ENCODE peak calls at places on chromosomes 11 and 22, in nine cellular contexts. N, X, B, P, A, U, R, T and S are unnamed samples. For H3K4me1, the result is how much of the 10 kb centered on the place peaks cover.

GRCh38 chr11:36278531-36279245 is 10.5 kb downstream of the COMMD9 start:
- DNase-seq in N (no peak), X (no peak), B (no peak), P (no peak), A (no peak), U (no peak), R (no peak), T (no peak), S (no peak)

GRCh38 chr11:1262172-1263006 is 39.5 kb downstream of the MUC5B start:
- DNase-seq in N (peak), X (peak), B (peak), P (peak), A (peak), U (peak), R (peak), T (peak), S (peak)

GRCh38 chr11:40230821-40231220 is 1228.6 kb downstream of the LRRC4C start:
- DNase-seq in N (no peak), X (no peak), B (no peak), P (no peak), A (no peak), U (no peak), R (no peak), T (no peak), S (no peak)

GRCh38 chr22:17672417-17672991 is 33.9 kb downstream of the BCL2L13 start:
- DNase-seq in N (no peak), X (no peak), B (no peak), P (no peak), A (no peak), U (no peak), R (no peak), T (no peak), S (no peak)

GRCh38 chr11:119315139-119316016 is 1.6 kb downstream of the MCAM start:
- DNase-seq in N (no peak), X (peak), B (no peak), P (no peak), A (peak), U (peak), R (peak), T (peak), S (no peak)

GRCh38 chr11:45662665-45663485 is 2.5 kb downstream of the CHST1 start:
- DNase-seq in N (no peak), X (no peak), B (no peak), P (no peak), A (no peak), U (no peak), R (no peak), T (peak), S (peak)

GRCh38 chr11:49208006-49208721 is at the start of gene FOLH1:
- DNase-seq in N (peak), X (peak), B (peak), P (no peak), A (no peak), U (peak), R (no peak), T (peak), S (no peak)

GRCh38 chr11:8062781-8063257 is 18.2 kb upstream of the TUB start:
- DNase-seq in N (no peak), X (no peak), B (peak), P (no peak), A (no peak), U (no peak), R (no peak), T (no peak), S (no peak)

GRCh38 chr11:124724854-124725718 is 14.7 kb upstream of the NRGN start:
- DNase-seq in N (peak), X (peak), B (no peak), P (no peak), A (no peak), U (peak), R (peak), T (no peak), S (no peak)

GRCh38 chr11:290621-291231 is 1.8 kb downstream of the PGGHG start:
- DNase-seq in N (peak), X (no peak), B (no peak), P (no peak), A (no peak), U (peak), R (peak), T (no peak), S (no peak)

GRCh38 chr22:38484244-38484643 is 16.3 kb downstream of the KDELR3 start:
- DNase-seq in N (no peak), X (no peak), B (no peak), P (no peak), A (no peak), U (no peak), R (no peak), T (no peak), S (no peak)

GRCh38 chr22:38485783-38486182 is 17.9 kb downstream of the KDELR3 start:
- DNase-seq in N (no peak), X (no peak), B (no peak), P (no peak), A (no peak), U (no peak), R (no peak), T (no peak), S (no peak)

GRCh38 chr22:38481162-38481870 is 13.4 kb downstream of the KDELR3 start:
- DNase-seq in N (no peak), X (no peak), B (no peak), P (no peak), A (no peak), U (no peak), R (no peak), T (no peak), S (no peak)

GRCh38 chr22:38481871-38482332 is 14.0 kb downstream of the KDELR3 start:
- DNase-seq in N (no peak), X (no peak), B (no peak), P (no peak), A (no peak), U (no peak), R (no peak), T (no peak), S (no peak)

GRCh38 chr22:38482662-38483308 is 14.9 kb downstream of the KDELR3 start:
- DNase-seq in N (no peak), X (no peak), B (no peak), P (no peak), A (no peak), U (no peak), R (no peak), T (peak), S (no peak)
- H3K27ac ChIP-seq in N (no peak), X (no peak), B (no peak), P (no peak), A (no peak), U (no peak), R (no peak), T (no peak), S (no peak)

GRCh38 chr11:72102162-72102561 is 935 bp downstream of the LAMTOR1 start:
- DNase-seq in N (no peak), X (no peak), B (no peak), P (no peak), A (no peak), U (no peak), R (no peak), T (no peak), S (no peak)

GRCh38 chr11:72102631-72102945 is 509 bp downstream of the LAMTOR1 start:
- DNase-seq in N (no peak), X (no peak), B (no peak), P (no peak), A (no peak), U (no peak), R (no peak), T (no peak), S (no peak)

GRCh38 chr11:72102946-72103753 is at the start of gene LAMTOR1:
- DNase-seq in N (peak), X (peak), B (peak), P (peak), A (peak), U (peak), R (peak), T (peak), S (peak)

GRCh38 chr11:72103754-72104167 is 664 bp upstream of the LAMTOR1 start:
- DNase-seq in N (no peak), X (no peak), B (no peak), P (no peak), A (no peak), U (no peak), R (no peak), T (no peak), S (no peak)

GRCh38 chr11:72105888-72106287 is at the start of gene TOMT:
- DNase-seq in N (no peak), X (no peak), B (no peak), P (no peak), A (no peak), U (no peak), R (no peak), T (no peak), S (no peak)
- H3K4me1 ChIP-seq in N (under half), X (under half), B (under half), P (under half), A (under half), U (under half), R (under half), T (under half), S (under half)

GRCh38 chr22:22866381-22867111 is 21.1 kb upstream of the IGLL5 start:
- DNase-seq in N (no peak), X (no peak), B (no peak), P (no peak), A (no peak), U (no peak), R (no peak), T (no peak), S (no peak)
- H3K27ac ChIP-seq in N (no peak), X (no peak), B (no peak), P (no peak), A (no peak), U (no peak), R (peak), T (no peak), S (no peak)

GRCh38 chr11:43985386-43985752 is 42.9 kb downstream of the C11orf96 start:
- DNase-seq in N (no peak), X (no peak), B (no peak), P (no peak), A (no peak), U (no peak), R (no peak), T (no peak), S (no peak)
- H3K4me1 ChIP-seq in N (half or more), X (under half), B (half or more), P (under half), A (under half), U (half or more), R (under half), T (under half), S (under half)

GRCh38 chr11:30919389-30920172 is 333.4 kb upstream of the MPPED2 start:
- DNase-seq in N (no peak), X (no peak), B (no peak), P (no peak), A (no peak), U (no peak), R (no peak), T (peak), S (no peak)
- H3K27ac ChIP-seq in N (no peak), X (no peak), B (no peak), P (no peak), A (no peak), U (no peak), R (no peak), T (no peak), S (no peak)

GRCh38 chr11:12195773-12196172 is 85.4 kb downstream of the MICAL2 start:
- DNase-seq in N (no peak), X (no peak), B (no peak), P (no peak), A (peak), U (no peak), R (no peak), T (no peak), S (no peak)

GRCh38 chr11:12196862-12197261 is 86.5 kb downstream of the MICAL2 start:
- DNase-seq in N (no peak), X (no peak), B (no peak), P (no peak), A (no peak), U (no peak), R (no peak), T (no peak), S (no peak)

GRCh38 chr11:12193515-12194336 is 83.3 kb downstream of the MICAL2 start:
- DNase-seq in N (no peak), X (no peak), B (no peak), P (no peak), A (no peak), U (no peak), R (no peak), T (no peak), S (no peak)

GRCh38 chr11:12198261-12198925 is 88.0 kb downstream of the MICAL2 start:
- DNase-seq in N (no peak), X (no peak), B (no peak), P (no peak), A (peak), U (no peak), R (no peak), T (no peak), S (no peak)

GRCh38 chr11:12196335-12196734 is 85.9 kb downstream of the MICAL2 start:
- DNase-seq in N (no peak), X (no peak), B (no peak), P (no peak), A (peak), U (no peak), R (no peak), T (no peak), S (no peak)
- H3K4me1 ChIP-seq in N (under half), X (under half), B (half or more), P (under half), A (half or more), U (half or more), R (under half), T (under half), S (half or more)